ENCODE peak calls at places on chromosomes 5 and 9, in seven cellular contexts. H, U, J, W, L, V and E are unnamed samples.

GRCh38 chr5:126676195-126676624 is 75.5 kb downstream of the PHAX start:
- DNase-seq in H (peak), U (peak), W (peak), V (peak), L (peak), J (peak), E (peak)

GRCh38 chr5:131379071-131379538 is 115.3 kb downstream of the CDC42SE2 start:
- DNase-seq in H (no peak), W (no peak), V (no peak), L (peak), J (no peak), U (no peak), E (no peak)

GRCh38 chr5:177189416-177189815 is 55.8 kb downstream of the NSD1 start:
- DNase-seq in L (peak), H (no peak), V (no peak), J (no peak), W (no peak), U (no peak), E (no peak)

GRCh38 chr5:161975350-161975749 is 92.2 kb upstream of the GABRG2 start:
- DNase-seq in W (no peak), J (no peak), L (no peak), V (no peak), U (no peak), H (no peak), E (no peak)

GRCh38 chr5:169798438-169798837 is 161.4 kb downstream of the DOCK2 start:
- DNase-seq in L (no peak), V (no peak), H (no peak), J (no peak), U (no peak), W (no peak), E (no peak)

GRCh38 chr9:36870960-36871359 is 163.1 kb downstream of the PAX5 start:
- DNase-seq in V (no peak), J (no peak), W (peak), H (no peak), U (no peak), L (no peak), E (no peak)

GRCh38 chr5:128199104-128199503 is 115.5 kb downstream of the SLC12A2 start:
- DNase-seq in H (no peak), J (no peak), L (peak), U (no peak), V (no peak), W (peak), E (no peak)

GRCh38 chr9:130912932-130913598 is 16.5 kb upstream of the QRFP start:
- DNase-seq in H (no peak), W (no peak), L (peak), J (no peak), U (no peak), V (no peak), E (peak)

GRCh38 chr5:130708744-130709143 is 456.3 kb downstream of the HINT1 start:
- DNase-seq in V (no peak), L (peak), U (no peak), J (no peak), W (no peak), H (no peak), E (no peak)

GRCh38 chr9:128406848-128407391 is 13.7 kb upstream of the CERCAM start:
- DNase-seq in V (no peak), H (no peak), L (peak), W (no peak), U (no peak), J (no peak), E (no peak)

GRCh38 chr5:41835625-41836024 is 34.6 kb downstream of the OXCT1 start:
- DNase-seq in H (no peak), L (peak), V (peak), W (no peak), U (peak), J (no peak), E (peak)

GRCh38 chr5:71757590-71758543 is 38.8 kb downstream of the CARTPT start:
- DNase-seq in L (peak), J (peak), H (peak), W (peak), V (peak), U (peak), E (peak)

GRCh38 chr5:37568893-37569292 is 189.8 kb downstream of the WDR70 start:
- DNase-seq in H (no peak), L (no peak), J (no peak), V (no peak), U (no peak), W (no peak), E (no peak)

GRCh38 chr5:127029513-127030258 is 672 bp downstream of the MARCHF3 start:
- DNase-seq in H (peak), J (peak), U (peak), V (peak), L (peak), W (peak), E (peak)

GRCh38 chr9:19408693-19409405 is at the start of gene ACER2:
- DNase-seq in H (peak), V (peak), J (peak), L (peak), U (peak), W (peak), E (peak)

GRCh38 chr5:150286820-150287219 is 2.8 kb downstream of the CAMK2A start:
- DNase-seq in V (no peak), W (no peak), H (no peak), U (no peak), J (peak), L (no peak), E (no peak)

GRCh38 chr5:57402761-57403160 is 79.8 kb downstream of the ACTBL2 start:
- DNase-seq in J (no peak), U (no peak), V (no peak), L (no peak), H (no peak), W (no peak), E (no peak)

GRCh38 chr5:123209163-123210013 is 120.3 kb downstream of the PRDM6 start:
- DNase-seq in H (no peak), V (no peak), J (no peak), L (peak), U (no peak), W (no peak), E (peak)

GRCh38 chr9:112059145-112059979 is 115.7 kb downstream of the SUSD1 start:
- DNase-seq in U (no peak), L (peak), H (peak), J (no peak), V (no peak), W (no peak), E (peak)
- H3K27ac ChIP-seq in U (peak), L (peak), H (peak), J (no peak), V (peak), W (peak), E (peak)

DNA sequence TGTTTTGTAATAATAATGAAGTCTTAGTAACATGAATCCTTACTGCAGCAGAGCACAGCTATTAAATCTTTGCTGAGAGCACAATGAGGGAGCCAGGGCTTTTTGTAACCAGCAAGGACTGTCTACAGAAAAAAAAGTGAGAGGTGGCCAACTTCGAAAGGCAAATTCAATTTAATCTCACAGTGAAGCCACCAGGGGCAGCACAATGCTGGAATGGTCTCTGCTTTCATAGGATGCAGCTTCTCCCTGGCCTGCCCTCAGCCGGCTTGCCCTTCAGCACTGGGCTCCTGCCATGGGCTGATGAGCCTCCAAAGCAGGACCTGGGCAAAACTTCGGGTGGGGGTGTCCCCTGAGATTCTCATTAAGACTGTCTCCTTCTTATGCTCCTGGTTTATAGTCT is 134.3 kb downstream of the GNAQ start:
- DNase-seq in V (no peak), U (peak), L (peak), W (no peak), J (peak), H (no peak), E (no peak)
- TF ChIP-seq CTCF in V (peak), U (no peak), L (peak), W (no peak), J (peak), H (no peak), E (no peak)

DNA sequence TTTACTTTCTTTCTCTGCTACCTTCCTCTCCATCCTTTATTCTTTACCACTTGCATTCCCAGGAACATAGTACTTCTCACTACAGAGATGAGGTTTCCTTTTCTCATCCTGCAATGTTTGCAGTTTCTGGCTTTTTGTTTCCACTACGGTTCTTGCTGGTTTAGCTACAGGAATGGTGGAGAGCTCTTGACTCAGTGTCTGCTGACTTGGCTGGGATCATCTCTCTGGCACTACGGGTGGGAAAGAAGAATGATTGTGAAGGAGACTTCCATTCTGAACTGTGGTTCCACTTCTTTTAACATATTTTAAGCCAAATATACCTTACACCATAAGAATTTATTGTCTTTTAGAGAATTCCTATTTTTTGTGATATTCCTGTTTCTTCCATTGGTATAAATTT is 65.1 kb downstream of the NREP start:
- DNase-seq in J (no peak), U (no peak), W (no peak), H (no peak), V (no peak), L (no peak), E (no peak)
- H3K27ac ChIP-seq in J (no peak), U (no peak), W (no peak), H (no peak), V (no peak), L (no peak), E (no peak)

DNA sequence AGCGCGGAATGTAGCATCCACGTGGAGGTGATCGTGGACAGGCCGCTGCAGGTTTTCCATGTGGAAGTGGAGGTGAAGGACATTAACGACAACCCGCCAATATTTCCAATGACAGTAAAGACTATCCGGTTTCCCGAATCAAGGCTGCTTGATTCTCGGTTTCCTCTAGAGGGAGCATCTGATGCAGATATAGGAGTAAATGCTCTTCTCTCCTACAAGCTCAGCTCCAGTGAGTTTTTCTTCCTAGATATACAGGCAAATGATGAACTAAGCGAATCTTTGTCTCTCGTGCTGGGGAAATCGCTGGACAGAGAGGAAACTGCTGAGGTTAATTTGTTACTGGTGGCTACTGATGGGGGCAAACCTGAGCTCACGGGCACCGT is 598 bp downstream of the PCDHA2 start:
- DNase-seq in V (no peak), H (no peak), W (no peak), U (no peak), L (no peak), J (no peak), E (peak)
- TF ChIP-seq CTCF in V (no peak), H (no peak), W (no peak), U (no peak), L (no peak), J (peak), E (no peak)

GRCh38 chr5:81629986-81630385 is 120.9 kb downstream of the SSBP2 start:
- DNase-seq in H (no peak), J (no peak), U (no peak), W (no peak), V (no peak), L (peak), E (no peak)

GRCh38 chr5:81631124-81631523 is 119.8 kb downstream of the SSBP2 start:
- DNase-seq in J (peak), L (peak), W (no peak), V (no peak), U (no peak), H (no peak), E (no peak)

GRCh38 chr5:81630721-81631120 is 120.2 kb downstream of the SSBP2 start:
- DNase-seq in H (no peak), W (no peak), L (no peak), J (no peak), U (no peak), V (no peak), E (no peak)

DNA sequence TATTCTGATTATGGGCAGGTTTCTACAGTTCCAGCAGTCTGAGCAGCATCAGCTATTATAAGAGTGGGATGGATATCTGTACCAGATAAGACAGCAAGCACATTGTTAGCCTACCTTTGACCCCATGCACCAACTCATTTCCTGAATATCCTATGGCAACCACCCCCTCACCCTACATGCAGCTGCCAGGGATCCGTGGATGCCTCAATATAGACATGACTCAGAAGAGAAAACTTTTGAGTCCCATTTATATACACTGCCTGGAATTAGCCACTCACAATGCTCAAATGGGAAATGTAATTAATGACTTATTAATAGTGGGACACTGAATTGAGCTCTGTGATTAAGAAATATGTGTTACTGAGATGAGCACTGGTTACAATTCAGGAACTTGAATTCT is 124.4 kb downstream of the SSBP2 start:
- DNase-seq in L (peak), V (no peak), H (no peak), U (no peak), W (no peak), J (no peak), E (peak)
- H3K27ac ChIP-seq in L (peak), V (no peak), H (no peak), U (no peak), W (no peak), J (peak), E (no peak)

GRCh38 chr5:7425830-7426229 is 29.9 kb downstream of the ADCY2 start:
- DNase-seq in H (no peak), U (no peak), J (no peak), L (peak), W (no peak), V (no peak), E (no peak)
- TF ChIP-seq CTCF in H (no peak), U (no peak), J (no peak), L (no peak), W (no peak), V (no peak), E (no peak)

GRCh38 chr5:40485021-40485998 is 194.4 kb upstream of the PTGER4 start:
- DNase-seq in V (no peak), U (no peak), H (no peak), L (no peak), W (no peak), J (peak), E (no peak)

GRCh38 chr5:40481226-40481625 is 198.5 kb upstream of the PTGER4 start:
- DNase-seq in V (no peak), U (no peak), H (no peak), J (no peak), W (no peak), L (peak), E (peak)

GRCh38 chr5:40486437-40487270 is 193.1 kb upstream of the PTGER4 start:
- DNase-seq in W (no peak), J (peak), H (no peak), V (no peak), L (peak), U (no peak), E (no peak)

GRCh38 chr5:40483316-40483715 is 196.4 kb upstream of the PTGER4 start:
- DNase-seq in J (no peak), H (no peak), U (no peak), L (peak), V (no peak), W (no peak), E (no peak)

GRCh38 chr5:40484495-40484894 is 195.2 kb upstream of the PTGER4 start:
- DNase-seq in U (no peak), L (no peak), J (peak), W (no peak), V (no peak), H (no peak), E (no peak)
- H3K27ac ChIP-seq in U (no peak), L (no peak), J (peak), W (no peak), V (no peak), H (no peak), E (no peak)

GRCh38 chr5:139636975-139637408 is 11.2 kb upstream of the CXXC5 start:
- DNase-seq in L (peak), W (no peak), U (no peak), V (no peak), H (no peak), J (no peak), E (no peak)

GRCh38 chr5:139634541-139634940 is 13.6 kb upstream of the CXXC5 start:
- DNase-seq in W (no peak), U (no peak), H (no peak), V (no peak), J (no peak), L (no peak), E (no peak)

GRCh38 chr5:139635191-139635590 is 13.0 kb upstream of the CXXC5 start:
- DNase-seq in J (no peak), H (no peak), L (no peak), U (no peak), W (no peak), V (no peak), E (no peak)

GRCh38 chr5:139636207-139636792 is 11.8 kb upstream of the CXXC5 start:
- DNase-seq in U (no peak), H (peak), J (peak), V (no peak), W (peak), L (no peak), E (no peak)

GRCh38 chr5:139635606-139636206 is 12.4 kb upstream of the CXXC5 start:
- DNase-seq in V (peak), J (peak), W (peak), L (peak), H (peak), U (peak), E (peak)
- TF ChIP-seq CTCF in V (peak), J (peak), W (peak), L (peak), H (peak), U (peak), E (peak)

DNA sequence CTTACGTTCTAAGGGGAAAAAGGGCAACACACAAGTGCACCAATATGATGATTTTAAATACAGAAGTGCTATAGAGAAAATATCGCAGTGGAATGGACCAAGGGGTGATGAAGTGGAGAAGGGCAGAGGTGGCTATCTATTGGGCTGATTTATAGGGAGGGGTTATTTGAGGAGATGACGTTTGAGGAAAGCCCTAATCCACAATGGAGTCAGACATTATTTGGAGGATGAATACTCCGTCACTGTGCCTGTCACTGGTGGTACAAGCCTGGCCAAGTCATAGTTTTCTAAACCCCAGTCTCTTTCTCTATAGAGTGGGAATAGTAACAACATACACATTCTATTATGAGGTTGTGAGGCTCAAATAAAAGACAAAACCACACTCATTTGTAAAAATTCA is 48.5 kb downstream of the MEF2C start:
- DNase-seq in L (no peak), H (no peak), J (no peak), V (no peak), U (no peak), W (no peak), E (no peak)
- H3K27ac ChIP-seq in L (no peak), H (no peak), J (no peak), V (peak), U (peak), W (no peak), E (no peak)